ENCODE peak calls at places on chromosomes 1 and 21, in four cellular contexts. K is IMR-90, H is mesenchymal stem cell, E is H1. N is an unnamed sample.

GRCh38 chr1:205664399-205665108 is 15.8 kb downstream of the SLC45A3 start:
- DNase-seq in K (peak), H (peak), E (no peak), N (no peak)

GRCh38 chr21:42640486-42640885 is 12.9 kb upstream of the PDE9A start:
- DNase-seq in K (no peak), H (no peak), E (no peak), N (no peak)

GRCh38 chr21:18244721-18245486 is at the start of gene CHODL:
- DNase-seq in K (no peak), H (peak), E (peak), N (peak)

GRCh38 chr1:8625981-8626898 is 191.2 kb downstream of the RERE start:
- DNase-seq in K (peak), H (peak), E (no peak), N (no peak)

GRCh38 chr1:228226956-228227791 is 19.3 kb downstream of the OBSCN start:
- DNase-seq in K (peak), H (peak), E (peak), N (no peak)

GRCh38 chr1:160204526-160205241 is 500 bp upstream of the PEA15 start:
- DNase-seq in K (no peak), H (peak), E (no peak), N (no peak)

GRCh38 chr1:77283701-77284425 is 2.0 kb downstream of the AK5 start:
- DNase-seq in K (peak), H (peak), E (no peak), N (no peak)

GRCh38 chr1:94926365-94926914 is 470 bp downstream of the CNN3 start:
- DNase-seq in K (peak), H (peak), E (peak), N (peak)

GRCh38 chr21:27819299-27819698 is 852.4 kb upstream of the ADAMTS5 start:
- DNase-seq in K (no peak), H (no peak), E (no peak), N (no peak)

DNA sequence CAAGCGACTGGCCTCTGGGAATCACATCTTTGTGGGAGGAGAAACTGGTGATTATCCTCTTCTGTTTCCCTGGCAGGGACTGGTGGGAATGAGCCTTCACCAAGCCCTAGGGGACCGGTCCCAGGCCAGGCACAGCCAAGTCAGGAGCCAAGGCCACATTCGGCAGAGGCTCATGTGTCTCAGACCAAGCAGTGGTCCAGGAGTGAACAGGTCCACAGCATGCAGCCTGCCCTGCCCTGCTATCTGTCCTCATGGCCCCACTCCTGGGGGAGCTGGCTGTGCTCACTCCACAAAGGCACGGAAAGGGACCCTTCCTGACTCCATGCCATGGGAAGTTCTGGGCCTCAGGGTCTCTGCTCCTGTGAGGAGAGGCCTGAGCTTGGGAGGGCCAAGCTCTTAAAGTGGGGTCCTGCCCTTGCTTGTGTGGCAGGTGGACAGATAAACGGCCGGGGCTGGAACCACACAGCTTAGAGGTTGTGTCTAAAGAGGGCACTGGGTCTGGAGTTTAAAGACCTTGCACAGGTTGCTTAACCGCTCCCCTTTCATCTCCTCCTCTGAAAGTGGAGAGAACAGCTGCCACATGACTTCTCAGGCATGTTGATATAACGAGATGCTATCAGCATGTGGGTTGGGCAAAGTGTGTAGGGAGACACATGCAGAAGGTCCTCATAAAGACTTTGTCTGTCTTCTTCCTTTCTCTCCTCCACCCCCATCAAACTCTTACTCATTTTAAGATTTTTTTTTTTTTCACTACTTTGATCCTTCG is 57.5 kb downstream of the CASQ2 start:
- DNase-seq in K (no peak), H (no peak), E (no peak), N (no peak)
- H2BK120ac ChIP-seq in K (no peak), H (no peak), E (no peak), N (no peak)

DNA sequence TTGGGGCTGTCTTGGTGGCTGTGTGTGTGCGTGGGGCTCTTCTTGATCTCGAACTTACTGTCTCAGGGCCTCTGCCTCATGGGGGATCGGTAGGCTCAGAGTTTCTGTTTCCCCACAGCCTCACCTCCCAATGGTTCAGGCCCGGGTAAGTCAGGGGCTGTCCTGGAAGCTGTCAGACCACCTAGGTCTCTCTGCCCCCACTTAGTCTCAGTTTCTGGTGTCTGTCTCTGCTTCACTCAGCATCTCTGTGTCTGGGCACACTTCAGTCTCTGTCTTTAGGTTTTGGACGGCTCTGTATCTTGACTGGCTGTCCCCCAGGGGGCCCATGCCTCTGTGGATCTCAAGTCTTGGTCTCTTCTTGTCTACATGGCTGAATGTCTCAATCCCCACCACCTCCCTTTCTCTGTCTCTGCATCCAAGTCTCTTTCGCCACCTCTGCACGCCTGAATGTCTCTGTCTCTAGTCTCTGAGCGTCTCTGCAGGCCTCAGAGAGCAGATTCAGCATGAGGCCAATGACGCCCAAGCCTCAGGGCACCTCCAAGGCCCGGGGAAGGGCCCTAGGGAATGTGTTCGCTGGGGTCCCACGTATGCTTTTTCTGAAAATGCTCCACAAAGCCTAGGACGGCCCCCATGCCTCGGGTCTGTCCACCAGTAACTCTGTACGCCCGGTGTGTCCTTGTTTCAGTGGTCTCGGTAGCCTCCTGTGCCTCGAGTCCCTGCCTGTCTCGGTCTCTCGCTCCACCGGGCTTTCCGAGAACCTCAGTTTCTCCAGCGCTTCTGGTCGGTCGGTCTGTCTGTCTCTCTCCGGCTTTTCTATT is 821 bp downstream of the FHL3 start:
- DNase-seq in K (no peak), H (peak), E (peak), N (no peak)
- H2AK5ac ChIP-seq in K (peak), H (peak), E (peak), N (no peak)

GRCh38 chr1:155934933-155935590 is 849 bp upstream of the KHDC4 start:
- DNase-seq in K (no peak), H (no peak), E (no peak), N (no peak)

GRCh38 chr1:155932085-155932484 is 2.1 kb downstream of the KHDC4 start:
- DNase-seq in K (no peak), H (no peak), E (no peak), N (no peak)

GRCh38 chr1:155932487-155932886 is 1.7 kb downstream of the KHDC4 start:
- DNase-seq in K (no peak), H (no peak), E (no peak), N (no peak)

GRCh38 chr1:155934097-155934932 is at the start of gene KHDC4:
- DNase-seq in K (peak), H (peak), E (peak), N (peak)

DNA sequence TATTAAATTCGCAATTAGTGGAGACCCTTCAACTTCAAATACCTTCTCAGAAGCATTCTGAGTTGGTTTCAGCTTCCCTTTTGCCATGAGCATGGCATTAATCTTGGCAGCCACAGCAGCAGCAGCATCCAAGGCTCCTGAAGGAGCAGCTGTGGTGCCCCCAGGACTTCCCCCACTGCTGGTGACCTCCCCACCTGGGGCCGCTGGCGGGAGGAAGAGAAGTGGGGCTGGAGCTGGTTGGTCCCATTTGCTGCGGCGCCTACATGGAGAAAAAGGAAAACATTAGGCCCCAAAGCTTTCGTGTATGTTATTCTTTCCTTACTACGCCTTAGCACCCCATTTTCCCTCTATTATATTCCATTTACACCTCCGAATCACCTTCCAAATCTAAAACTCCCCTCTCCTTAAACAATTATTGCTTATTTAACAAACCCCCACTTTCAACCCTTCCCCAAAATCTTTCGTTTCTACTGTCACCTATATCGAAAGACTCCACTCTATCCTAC is 569 bp downstream of the KHDC4 start:
- DNase-seq in K (no peak), H (no peak), E (no peak), N (no peak)
- H2BK120ac ChIP-seq in K (peak), H (peak), E (no peak), N (no peak)

GRCh38 chr1:203662821-203663220 is 36.2 kb downstream of the ATP2B4 start:
- DNase-seq in K (no peak), H (no peak), E (no peak), N (no peak)
- H2AK5ac ChIP-seq in K (peak), H (peak), E (no peak), N (no peak)

DNA sequence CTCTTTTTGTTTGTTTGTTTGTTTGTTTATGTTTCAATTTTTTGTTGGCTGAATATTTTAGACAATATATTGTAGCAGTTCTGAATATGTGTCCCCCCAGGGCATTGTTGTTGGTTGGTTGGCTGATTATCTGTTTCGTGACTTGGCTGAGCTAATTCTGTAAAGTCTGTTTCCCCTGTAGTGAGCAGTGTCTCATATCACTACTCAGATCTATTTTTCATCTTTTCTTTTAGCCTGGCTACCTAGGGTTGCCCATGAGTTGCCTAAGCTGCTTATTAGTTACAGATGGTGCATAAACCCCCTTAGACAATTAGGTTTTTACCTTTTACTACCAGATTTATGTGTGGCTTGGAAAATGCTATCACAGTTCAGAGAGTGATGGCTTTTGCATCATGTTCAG is 32.3 kb downstream of the CFAP57 start:
- DNase-seq in K (no peak), H (no peak), E (no peak), N (no peak)
- H2BK120ac ChIP-seq in K (peak), H (peak), E (no peak), N (no peak)

GRCh38 chr21:36245649-36246048 is 74.3 kb upstream of the MORC3 start:
- DNase-seq in K (no peak), H (no peak), E (no peak), N (no peak)
- H2AK5ac ChIP-seq in K (peak), H (no peak), E (no peak), N (no peak)

GRCh38 chr1:25247829-25248754 is 838 bp upstream of the RSRP1 start:
- DNase-seq in K (no peak), H (no peak), E (no peak), N (no peak)
- H2BK120ac ChIP-seq in K (peak), H (peak), E (no peak), N (peak)

DNA sequence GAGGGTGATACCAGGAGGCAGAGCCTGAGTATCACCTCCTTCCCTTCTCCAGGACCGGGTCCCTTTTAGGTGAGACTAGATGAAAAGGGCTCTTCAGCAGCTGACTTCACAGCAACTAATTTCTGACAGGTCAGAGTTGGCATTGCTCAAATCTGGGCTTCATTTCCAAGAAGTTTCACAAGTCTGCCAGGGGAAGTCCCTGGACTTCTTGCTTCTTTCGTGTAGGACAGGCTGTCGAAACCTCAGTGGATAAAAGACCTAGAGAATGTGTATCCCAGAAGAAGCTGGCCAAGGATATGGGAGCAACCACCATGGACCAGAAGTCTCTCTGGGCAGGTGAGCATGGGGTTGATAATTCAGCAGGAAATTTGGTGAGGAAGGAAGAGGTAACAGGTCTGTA is at the start of gene CHI3L2:
- DNase-seq in K (peak), H (peak), E (no peak), N (no peak)
- H2AK5ac ChIP-seq in K (no peak), H (peak), E (no peak), N (no peak)

DNA sequence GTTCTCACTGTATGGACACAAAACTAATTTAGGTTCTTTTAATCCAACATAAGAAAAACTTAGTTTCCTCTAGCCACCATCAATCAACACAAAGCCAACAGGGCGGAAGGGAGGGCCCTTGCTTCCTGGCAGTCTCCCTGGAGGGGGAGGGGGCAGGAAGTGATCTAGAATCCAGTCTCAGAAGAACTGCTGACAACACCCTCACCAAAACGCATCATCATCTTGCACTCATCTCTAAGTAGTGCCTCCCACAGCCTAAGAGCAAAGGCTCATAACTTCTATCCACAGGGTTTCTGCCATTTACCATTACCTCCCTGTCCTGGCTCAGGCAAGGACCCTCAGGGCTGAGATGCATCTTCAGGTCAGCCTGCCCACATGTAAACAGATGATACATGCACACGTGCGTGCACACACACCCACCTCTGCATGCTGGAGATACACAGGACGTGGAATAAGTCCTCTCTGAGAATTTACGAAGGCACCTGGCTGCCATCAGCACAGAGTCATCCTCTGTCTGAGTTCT is 20.5 kb downstream of the HIVEP3 start:
- DNase-seq in K (peak), H (peak), E (no peak), N (no peak)
- H2BK120ac ChIP-seq in K (peak), H (no peak), E (no peak), N (no peak)